ENCODE peak calls at places on chromosomes 6 and 20, in four cellular contexts. D, H, A and B are unnamed samples.

GRCh38 chr6:138188278-138188923 is 26.7 kb downstream of the ARFGEF3 start:
- DNase-seq in H (no peak), D (no peak), A (peak; percentile 29), B (no peak)

GRCh38 chr6:106114492-106114891 is 28.4 kb downstream of the PRDM1 start:
- DNase-seq in A (no peak), D (no peak), H (no peak), B (no peak)

GRCh38 chr6:38157905-38158304 is 338.4 kb downstream of the ZFAND3 start:
- DNase-seq in H (no peak), A (no peak), D (no peak), B (no peak)

GRCh38 chr6:113936093-113936934 is 34.6 kb downstream of the HDAC2 start:
- DNase-seq in A (no peak), D (no peak), H (no peak), B (peak; percentile 17)

GRCh38 chr20:35821807-35822242 is 50.0 kb downstream of the PHF20 start:
- DNase-seq in H (no peak), D (no peak), A (no peak), B (no peak)

GRCh38 chr6:32973144-32973854 is 4.9 kb downstream of the BRD2 start:
- DNase-seq in D (peak; percentile 50), A (no peak), H (no peak), B (no peak)

GRCh38 chr6:24431045-24431451 is 28.3 kb downstream of the MRS2 start:
- DNase-seq in A (no peak), H (no peak), D (no peak), B (no peak)

GRCh38 chr6:133055527-133055966 is 185.6 kb upstream of the EYA4 start:
- DNase-seq in A (no peak), D (no peak), H (peak; percentile 62), B (no peak)

GRCh38 chr6:161486326-161486725 is 212.5 kb upstream of the AGPAT4 start:
- DNase-seq in A (peak; percentile 84), H (no peak), D (no peak), B (no peak)

GRCh38 chr6:21064716-21065340 is 528.7 kb upstream of the SOX4 start:
- DNase-seq in D (no peak), A (no peak), H (no peak), B (no peak)

GRCh38 chr6:29702519-29703103 is 20.6 kb upstream of the HLA-F start:
- DNase-seq in H (peak; percentile 92), D (no peak), A (no peak), B (peak; percentile 61)

GRCh38 chr6:141301779-141302178 is 830.9 kb upstream of the GJE1 start:
- DNase-seq in H (no peak), A (no peak), D (no peak), B (no peak)

GRCh38 chr20:62149532-62150235 is 6.1 kb downstream of the SS18L1 start:
- DNase-seq in H (peak; percentile 62), D (no peak), A (peak; percentile 68), B (no peak)

GRCh38 chr20:41956316-41957050 is 338.3 kb upstream of the CHD6 start:
- DNase-seq in D (no peak), A (no peak), H (peak; percentile 39), B (no peak)

GRCh38 chr20:47600967-47601547 is 99.4 kb downstream of the NCOA3 start:
- DNase-seq in H (no peak), D (no peak), A (no peak), B (no peak)

GRCh38 chr6:36563237-36563927 is 16.1 kb upstream of the STK38 start:
- DNase-seq in H (no peak), A (no peak), D (no peak), B (no peak)

GRCh38 chr6:135686784-135687301 is 164.7 kb upstream of the PDE7B start:
- DNase-seq in D (no peak), A (peak; percentile 16), H (no peak), B (no peak)

GRCh38 chr6:20811112-20811746 is 277.0 kb downstream of the CDKAL1 start:
- DNase-seq in A (peak; percentile 71), D (no peak), H (peak; percentile 61), B (no peak)

GRCh38 chr6:38078671-38079070 is 259.1 kb downstream of the ZFAND3 start:
- DNase-seq in A (no peak), D (no peak), H (no peak), B (no peak)

GRCh38 chr6:93423542-93423941 is 4.2 kb upstream of the EPHA7 start:
- DNase-seq in H (peak; percentile 47), A (no peak), D (no peak), B (no peak)

GRCh38 chr6:105488521-105489212 is 85.8 kb upstream of the PREP start:
- DNase-seq in D (no peak), H (no peak), A (no peak), B (no peak)

GRCh38 chr20:61350500-61351250 is 98.6 kb downstream of the CDH4 start:
- DNase-seq in D (no peak), A (no peak), H (no peak), B (no peak)

GRCh38 chr6:41939848-41940758 is 1.5 kb downstream of the CCND3 start:
- DNase-seq in H (peak; percentile 54), A (no peak), D (no peak), B (no peak)